ENCODE peak calls at places on chromosome 18, in seven cellular contexts. Z is tibial artery, X is GM06990, O is OCI-LY7, K is adrenal gland, J is fibroblast of villous mesenchyme, N is H9. A is an unnamed sample.

GRCh38 chr18:28204154-28204553 is 27.2 kb upstream of the CDH2 start:
- DNase-seq in Z (no peak), X (no peak), O (no peak), K (no peak), J (peak), N (no peak), A (no peak)

GRCh38 chr18:48858676-48859075 is 92.1 kb downstream of the SMAD7 start:
- DNase-seq in Z (no peak), X (no peak), O (no peak), K (no peak), J (no peak), N (no peak), A (no peak)

GRCh38 chr18:75854808-75855207 is 427.3 kb upstream of the SMIM21 start:
- DNase-seq in Z (no peak), X (no peak), O (no peak), K (no peak), J (no peak), N (no peak), A (no peak)

GRCh38 chr18:48817021-48817461 is 133.7 kb downstream of the SMAD7 start:
- DNase-seq in Z (peak), X (no peak), O (no peak), K (no peak), J (no peak), N (peak), A (no peak)

GRCh38 chr18:59881728-59882685 is 17.8 kb upstream of the PMAIP1 start:
- DNase-seq in Z (no peak), X (no peak), O (no peak), K (no peak), J (peak), N (no peak), A (no peak)

GRCh38 chr18:61340148-61340547 is 6.9 kb downstream of the CDH20 start:
- DNase-seq in Z (no peak), X (no peak), O (no peak), K (no peak), J (no peak), N (no peak), A (no peak)

GRCh38 chr18:3624818-3625716 is 175.1 kb downstream of the TGIF1 start:
- DNase-seq in Z (no peak), X (no peak), O (no peak), K (no peak), J (peak), N (no peak), A (no peak)

GRCh38 chr18:1048048-1048447 is 143.4 kb downstream of the ADCYAP1 start:
- DNase-seq in Z (no peak), X (no peak), O (no peak), K (no peak), J (peak), N (no peak), A (no peak)

GRCh38 chr18:75477913-75478312 is 50.4 kb upstream of the SMIM21 start:
- DNase-seq in Z (no peak), X (no peak), O (no peak), K (no peak), J (peak), N (no peak), A (no peak)

GRCh38 chr18:13555192-13555591 is 171.2 kb downstream of the FAM210A start:
- DNase-seq in Z (no peak), X (no peak), O (no peak), K (no peak), J (no peak), N (no peak), A (no peak)

GRCh38 chr18:77131652-77132368 is 773 bp downstream of the MBP start:
- DNase-seq in Z (peak), X (peak), O (peak), K (peak), J (peak), N (no peak), A (no peak)

GRCh38 chr18:21444465-21445023 is 156.0 kb downstream of the ESCO1 start:
- DNase-seq in Z (no peak), X (no peak), O (peak), K (peak), J (peak), N (peak), A (peak)

GRCh38 chr18:28511421-28511821 is 334.5 kb upstream of the CDH2 start:
- DNase-seq in Z (no peak), X (no peak), O (no peak), K (no peak), J (no peak), N (no peak), A (no peak)

GRCh38 chr18:76458522-76459311 is 36.3 kb downstream of the ZNF516 start:
- DNase-seq in Z (no peak), X (no peak), O (no peak), K (no peak), J (no peak), N (no peak), A (no peak)

GRCh38 chr18:10798727-10799435 is 273.1 kb downstream of the NAPG start:
- DNase-seq in Z (no peak), X (no peak), O (no peak), K (no peak), J (peak), N (no peak), A (peak)

GRCh38 chr18:11955299-11956029 is 25.8 kb upstream of the IMPA2 start:
- DNase-seq in Z (no peak), X (no peak), O (no peak), K (no peak), J (peak), N (peak), A (no peak)

GRCh38 chr18:28127763-28128737 is 48.9 kb downstream of the CDH2 start:
- DNase-seq in Z (no peak), X (no peak), O (no peak), K (no peak), J (peak), N (no peak), A (no peak)

GRCh38 chr18:33605250-33605649 is 27.2 kb downstream of the ASXL3 start:
- DNase-seq in Z (no peak), X (no peak), O (peak), K (no peak), J (no peak), N (no peak), A (no peak)

GRCh38 chr18:54031243-54031642 is 193.2 kb downstream of the MBD2 start:
- DNase-seq in Z (no peak), X (no peak), O (no peak), K (no peak), J (no peak), N (no peak), A (no peak)

GRCh38 chr18:48472610-48473009 is 63.4 kb upstream of the ZBTB7C start:
- DNase-seq in Z (no peak), X (no peak), O (no peak), K (no peak), J (peak), N (no peak), A (no peak)

GRCh38 chr18:41643427-41643826 is 311.6 kb upstream of the PIK3C3 start:
- DNase-seq in Z (no peak), X (no peak), O (no peak), K (no peak), J (no peak), N (no peak), A (no peak)

GRCh38 chr18:79965119-79965902 is 868 bp downstream of the HSBP1L1 start:
- DNase-seq in Z (no peak), X (peak), O (no peak), K (peak), J (peak), N (peak), A (no peak)

GRCh38 chr18:45828917-45829811 is 3.7 kb downstream of the SIGLEC15 start:
- DNase-seq in Z (no peak), X (no peak), O (no peak), K (no peak), J (peak), N (peak), A (no peak)

GRCh38 chr18:75638597-75639467 is 211.3 kb upstream of the SMIM21 start:
- DNase-seq in Z (no peak), X (no peak), O (no peak), K (no peak), J (peak), N (peak), A (no peak)

GRCh38 chr18:68426731-68427315 is 288.1 kb downstream of the TMX3 start:
- DNase-seq in Z (no peak), X (no peak), O (no peak), K (no peak), J (peak), N (no peak), A (no peak)

GRCh38 chr18:25284861-25285574 is 66.9 kb downstream of the ZNF521 start:
- DNase-seq in Z (no peak), X (no peak), O (no peak), K (no peak), J (peak), N (no peak), A (no peak)

GRCh38 chr18:58541789-58542425 is 87.0 kb downstream of the ALPK2 start:
- DNase-seq in Z (no peak), X (peak), O (no peak), K (no peak), J (peak), N (no peak), A (peak)

GRCh38 chr18:12838178-12838634 is 45.8 kb downstream of the PTPN2 start:
- DNase-seq in Z (peak), X (peak), O (peak), K (no peak), J (peak), N (no peak), A (peak)

GRCh38 chr18:71899707-71900483 is 644.2 kb downstream of the CBLN2 start:
- DNase-seq in Z (no peak), X (no peak), O (no peak), K (no peak), J (no peak), N (no peak), A (no peak)

GRCh38 chr18:44187090-44187489 is 493.6 kb upstream of the SETBP1 start:
- DNase-seq in Z (no peak), X (no peak), O (no peak), K (no peak), J (no peak), N (no peak), A (no peak)

GRCh38 chr18:37852464-37852863 is 286.9 kb upstream of the CELF4 start:
- DNase-seq in Z (no peak), X (no peak), O (no peak), K (no peak), J (no peak), N (no peak), A (no peak)

GRCh38 chr18:55455938-55456337 is 132.1 kb downstream of the TCF4 start:
- DNase-seq in Z (no peak), X (no peak), O (no peak), K (no peak), J (no peak), N (no peak), A (no peak)

GRCh38 chr18:24975499-24975898 is 376.5 kb downstream of the ZNF521 start:
- DNase-seq in Z (no peak), X (no peak), O (no peak), K (no peak), J (no peak), N (no peak), A (no peak)

GRCh38 chr18:79927597-79928562 is 23.6 kb downstream of the SLC66A2 start:
- DNase-seq in Z (peak), X (no peak), O (no peak), K (no peak), J (no peak), N (peak), A (no peak)

GRCh38 chr18:27313678-27314077 is 128.6 kb upstream of the CHST9 start:
- DNase-seq in Z (no peak), X (no peak), O (no peak), K (no peak), J (no peak), N (no peak), A (no peak)

GRCh38 chr18:34709104-34709503 is 994 bp upstream of the DTNA start:
- DNase-seq in Z (peak), X (no peak), O (no peak), K (no peak), J (peak), N (no peak), A (no peak)
- TF ChIP-seq CTCF in Z (no peak), X (no peak), O (no peak), K (no peak), J (no peak), N (no peak), A (no peak)

GRCh38 chr18:73942081-73942625 is 205.5 kb downstream of the FBXO15 start:
- DNase-seq in Z (no peak), X (no peak), O (no peak), K (no peak), J (no peak), N (no peak), A (no peak)
- TF ChIP-seq CTCF in Z (no peak), X (no peak), O (no peak), K (no peak), J (no peak), N (no peak), A (no peak)

DNA sequence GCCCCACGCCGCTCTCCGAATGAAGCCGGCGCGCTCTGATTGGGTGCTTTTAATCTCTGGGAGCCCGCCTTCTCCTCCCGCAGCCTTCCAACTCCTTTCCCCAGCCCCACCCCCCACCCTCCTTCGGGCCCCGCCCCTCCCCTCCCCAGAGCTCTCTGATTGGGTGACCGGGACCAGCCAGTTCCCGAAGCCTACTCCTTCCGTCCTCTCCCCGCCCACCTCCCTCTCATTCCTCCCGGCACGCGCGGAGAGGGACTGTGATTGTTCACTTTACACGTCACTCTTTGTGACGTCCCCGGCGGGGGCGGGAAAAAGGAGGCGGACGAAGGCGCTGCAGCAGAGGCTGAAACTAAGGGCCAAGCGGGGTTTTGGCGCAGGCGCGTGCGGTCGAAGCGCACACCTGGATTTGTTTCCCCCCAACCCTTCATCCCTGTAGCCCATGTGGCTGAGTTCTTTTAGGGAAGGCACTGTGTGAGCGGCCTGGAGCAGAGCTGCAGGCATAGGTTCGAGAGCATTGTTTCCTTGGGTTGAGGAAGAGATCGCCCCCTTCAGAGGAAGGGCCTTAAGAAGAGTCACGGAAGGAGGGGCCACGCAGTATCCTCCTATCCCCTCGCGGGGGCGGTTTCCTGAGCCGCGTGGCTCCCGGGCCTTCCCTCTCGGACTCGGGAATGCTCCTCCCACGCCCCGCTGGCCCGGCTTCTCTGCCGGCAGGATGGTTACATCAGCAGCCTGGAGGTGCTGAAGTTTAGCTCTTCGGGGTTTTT is at the start of gene MEX3C:
- DNase-seq in Z (peak), X (peak), O (peak), K (peak), J (peak), N (peak), A (peak)
- TF ChIP-seq CTCF in Z (no peak), X (peak), O (peak), K (no peak), J (peak), N (peak), A (peak)

GRCh38 chr18:63747006-63747405 is 28.2 kb upstream of the SERPINB7 start:
- DNase-seq in Z (no peak), X (no peak), O (no peak), K (no peak), J (no peak), N (no peak), A (no peak)

GRCh38 chr18:63736856-63737255 is 34.1 kb downstream of the SERPINB11 start:
- DNase-seq in Z (no peak), X (no peak), O (no peak), K (no peak), J (no peak), N (no peak), A (no peak)

GRCh38 chr18:63741769-63742168 is 33.4 kb upstream of the SERPINB7 start:
- DNase-seq in Z (no peak), X (no peak), O (no peak), K (no peak), J (peak), N (no peak), A (no peak)
- TF ChIP-seq CTCF in Z (no peak), X (no peak), O (no peak), K (no peak), J (peak), N (peak), A (no peak)

A was measured in MM.1S.